ENCODE peak calls at places on chromosome 13, in ten cellular contexts. H, G, V, S, J, A, M, I, U and R are unnamed samples.

GRCh38 chr13:81929988-81930387 is 1589.1 kb upstream of the SPRY2 start:
- DNase-seq in H (no peak), G (no peak), V (no peak), S (peak), J (no peak), A (no peak), M (no peak), I (no peak), U (no peak), R (peak)

GRCh38 chr13:52849727-52850395 is 1.4 kb upstream of the PCDH8 start:
- DNase-seq in H (no peak), G (no peak), V (no peak), S (no peak), J (no peak), A (no peak), M (no peak), I (no peak), U (no peak), R (no peak)

GRCh38 chr13:114129649-114130062 is 2.8 kb downstream of the RASA3 start:
- DNase-seq in H (no peak), G (no peak), V (no peak), S (no peak), J (no peak), A (no peak), M (no peak), I (no peak), U (no peak), R (peak)

GRCh38 chr13:49935171-49936084 is 712 bp downstream of the SPRYD7 start:
- DNase-seq in H (peak), G (peak), V (no peak), S (peak), J (peak), A (peak), M (no peak), I (no peak), U (peak), R (peak)

GRCh38 chr13:91664036-91664435 is 265.6 kb downstream of the GPC5 start:
- DNase-seq in H (no peak), G (no peak), V (no peak), S (no peak), J (no peak), A (no peak), M (no peak), I (no peak), U (peak), R (peak)

GRCh38 chr13:110415669-110416068 is 108.6 kb downstream of the COL4A2 start:
- DNase-seq in H (no peak), G (no peak), V (no peak), S (peak), J (no peak), A (no peak), M (no peak), I (no peak), U (peak), R (peak)

GRCh38 chr13:37068962-37069361 is 9.5 kb upstream of the SUPT20H start:
- DNase-seq in H (no peak), G (no peak), V (no peak), S (peak), J (no peak), A (no peak), M (peak), I (no peak), U (no peak), R (no peak)

GRCh38 chr13:77699059-77699680 is 1.7 kb downstream of the SLAIN1 start:
- DNase-seq in H (no peak), G (no peak), V (no peak), S (no peak), J (no peak), A (no peak), M (no peak), I (no peak), U (no peak), R (no peak)

GRCh38 chr13:37011002-37011401 is 10.4 kb downstream of the EXOSC8 start:
- DNase-seq in H (no peak), G (no peak), V (no peak), S (no peak), J (no peak), A (no peak), M (no peak), I (no peak), U (no peak), R (no peak)

GRCh38 chr13:53351040-53351439 is 322.4 kb downstream of the OLFM4 start:
- DNase-seq in H (no peak), G (no peak), V (no peak), S (no peak), J (no peak), A (no peak), M (no peak), I (no peak), U (no peak), R (no peak)

GRCh38 chr13:35630551-35631275 is 154.2 kb upstream of the MAB21L1 start:
- DNase-seq in H (no peak), G (no peak), V (no peak), S (peak), J (no peak), A (peak), M (peak), I (peak), U (peak), R (peak)

GRCh38 chr13:108777421-108778420 is 148.3 kb downstream of the MYO16 start:
- DNase-seq in H (no peak), G (no peak), V (no peak), S (no peak), J (no peak), A (no peak), M (no peak), I (peak), U (peak), R (peak)

GRCh38 chr13:67137044-67137735 is 92.9 kb downstream of the PCDH9 start:
- DNase-seq in H (no peak), G (no peak), V (no peak), S (no peak), J (no peak), A (peak), M (no peak), I (no peak), U (no peak), R (no peak)

GRCh38 chr13:94921181-94921580 is 208.8 kb upstream of the SOX21 start:
- DNase-seq in H (no peak), G (no peak), V (no peak), S (no peak), J (no peak), A (no peak), M (no peak), I (no peak), U (no peak), R (no peak)

GRCh38 chr13:50643055-50643454 is 200.4 kb downstream of the DLEU7 start:
- DNase-seq in H (no peak), G (no peak), V (no peak), S (no peak), J (no peak), A (no peak), M (no peak), I (no peak), U (no peak), R (no peak)

GRCh38 chr13:33761744-33762143 is 56.2 kb upstream of the RFC3 start:
- DNase-seq in H (no peak), G (no peak), V (no peak), S (peak), J (no peak), A (peak), M (peak), I (no peak), U (no peak), R (peak)

GRCh38 chr13:59776924-59777690 is 386.6 kb downstream of the DIAPH3 start:
- DNase-seq in H (no peak), G (no peak), V (no peak), S (no peak), J (no peak), A (peak), M (no peak), I (peak), U (no peak), R (peak)

GRCh38 chr13:45341799-45342584 is 1.0 kb upstream of the TPT1 start:
- DNase-seq in H (no peak), G (peak), V (no peak), S (no peak), J (no peak), A (no peak), M (no peak), I (no peak), U (no peak), R (peak)

GRCh38 chr13:100788540-100788939 is 113.9 kb upstream of the TMTC4 start:
- DNase-seq in H (no peak), G (no peak), V (no peak), S (no peak), J (no peak), A (no peak), M (no peak), I (no peak), U (peak), R (no peak)

GRCh38 chr13:86188170-86188569 is 389.0 kb upstream of the SLITRK6 start:
- DNase-seq in H (no peak), G (no peak), V (no peak), S (no peak), J (no peak), A (no peak), M (no peak), I (no peak), U (no peak), R (no peak)